ENCODE peak calls at places on chromosomes 16 and 17, in four cellular contexts. C is body of pancreas, M is testis, B is HAP-1. P is an unnamed sample.

GRCh38 chr16:17768257-17768656 is 297.5 kb upstream of the XYLT1 start:
- DNase-seq in B (no peak), C (no peak), M (no peak), P (no peak)

GRCh38 chr16:12321363-12321762 is 344.8 kb downstream of the SNX29 start:
- DNase-seq in C (no peak), B (no peak), M (peak; percentile 28), P (no peak)

GRCh38 chr16:2702438-2702825 is 17.6 kb downstream of the PRSS27 start:
- DNase-seq in M (no peak), C (no peak), B (no peak), P (no peak)

GRCh38 chr17:28427372-28427771 is 21.4 kb upstream of the SLC46A1 start:
- DNase-seq in M (no peak), B (no peak), C (no peak), P (no peak)

GRCh38 chr16:20624882-20625807 is 49.0 kb upstream of the ACSM2B start:
- DNase-seq in C (no peak), M (no peak), B (no peak), P (no peak)

GRCh38 chr17:63622571-63623390 is 564 bp downstream of the MAP3K3 start:
- DNase-seq in M (peak; percentile 64), B (peak; percentile 29), C (peak; percentile 81), P (peak; percentile 91)

GRCh38 chr17:34434065-34434464 is 71.0 kb upstream of the CCL1 start:
- DNase-seq in M (no peak), C (no peak), B (no peak), P (no peak)

GRCh38 chr17:82213251-82214011 is 789 bp upstream of the CCDC57 start:
- DNase-seq in C (peak; percentile 40), M (peak; percentile 80), B (peak; percentile 33), P (peak; percentile 81)

GRCh38 chr17:80220709-80221215 is 535 bp downstream of the SLC26A11 start:
- DNase-seq in C (peak; percentile 38), B (no peak), M (peak; percentile 45), P (no peak)

GRCh38 chr17:68061512-68062313 is 26.2 kb downstream of the KPNA2 start:
- DNase-seq in C (no peak), B (no peak), M (no peak), P (no peak)

GRCh38 chr17:43338886-43339516 is 59.8 kb upstream of the ARL4D start:
- DNase-seq in B (peak; percentile 24), C (peak; percentile 89), M (peak; percentile 89), P (peak; percentile 86)

GRCh38 chr17:44069974-44070454 is 521 bp upstream of the G6PC3 start:
- DNase-seq in C (no peak), B (no peak), M (no peak), P (no peak)

GRCh38 chr17:17963066-17963465 is 9.1 kb downstream of the TOM1L2 start:
- DNase-seq in B (no peak), M (no peak), C (no peak), P (no peak)

GRCh38 chr17:17957584-17957916 is 14.7 kb downstream of the TOM1L2 start:
- DNase-seq in B (no peak), C (no peak), M (no peak), P (peak; percentile 31)

GRCh38 chr17:17959520-17960361 is 12.5 kb downstream of the TOM1L2 start:
- DNase-seq in B (no peak), C (no peak), M (no peak), P (no peak)

GRCh38 chr17:17963694-17964436 is 8.3 kb downstream of the TOM1L2 start:
- DNase-seq in C (no peak), M (no peak), B (no peak), P (no peak)

GRCh38 chr17:17960500-17961050 is 11.6 kb downstream of the TOM1L2 start:
- DNase-seq in M (no peak), C (no peak), B (no peak), P (no peak)
- H3K4me1 ChIP-seq in M (peaks cover 36% of the 10 kb centered on the region), C (peaks cover 30% of the 10 kb centered on the region), B (peaks cover 11% of the 10 kb centered on the region), P (peaks cover 2% of the 10 kb centered on the region)

GRCh38 chr16:77807-78443 is at the start of gene MPG:
- DNase-seq in B (peak; percentile 72), C (peak; percentile 88), M (peak; percentile 83), P (peak; percentile 96)
- H3K4me1 ChIP-seq in B (peaks cover 15% of the 10 kb centered on the region), C (peaks cover 33% of the 10 kb centered on the region), M (peaks cover 29% of the 10 kb centered on the region), P (peaks cover 3% of the 10 kb centered on the region)

DNA sequence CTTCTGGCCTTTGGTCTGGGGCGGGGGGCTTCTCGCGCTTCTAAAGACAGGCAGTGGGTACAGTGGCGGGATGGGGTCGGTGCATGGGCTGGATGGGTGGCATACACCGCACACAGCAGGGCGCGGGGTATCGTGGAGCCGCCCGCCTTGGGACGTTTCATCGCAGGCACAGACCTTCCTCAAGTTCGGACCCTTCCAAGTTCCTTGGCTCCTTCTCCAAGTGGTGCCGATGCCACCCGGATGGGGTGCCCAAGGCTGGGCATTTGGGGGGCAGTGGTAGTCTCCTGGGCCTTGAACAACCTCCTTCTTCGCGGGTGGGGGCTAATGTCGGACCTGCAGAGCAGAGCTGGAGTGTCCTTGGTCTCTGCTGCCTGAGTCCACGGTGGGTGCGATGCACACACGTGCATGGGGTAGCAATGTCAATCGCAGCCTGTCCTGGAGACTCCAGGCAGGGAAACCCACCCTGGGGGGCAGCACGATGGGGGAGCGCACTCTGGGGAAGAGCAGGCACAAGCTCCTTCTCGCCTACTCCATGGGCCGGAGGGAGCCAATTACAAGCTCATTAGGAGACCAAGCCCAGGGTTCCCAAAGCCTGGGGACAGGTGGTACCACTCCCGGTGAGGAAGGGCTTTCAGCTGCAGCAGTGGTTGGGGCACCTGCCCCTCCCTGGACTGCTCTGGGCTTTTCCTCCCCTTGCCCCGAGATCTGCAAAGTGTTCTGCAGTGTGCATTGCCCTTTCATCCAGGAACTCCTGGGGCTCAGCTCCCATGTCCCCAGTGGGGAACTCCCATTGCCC is 721 bp upstream of the MTSS2 start:
- DNase-seq in C (no peak), B (no peak), M (no peak), P (peak; percentile 62)
- H3K4me1 ChIP-seq in C (peaks cover 61% of the 10 kb centered on the region), B (no peaks in the 10 kb centered on the region), M (peaks cover 44% of the 10 kb centered on the region), P (no peaks in the 10 kb centered on the region)

DNA sequence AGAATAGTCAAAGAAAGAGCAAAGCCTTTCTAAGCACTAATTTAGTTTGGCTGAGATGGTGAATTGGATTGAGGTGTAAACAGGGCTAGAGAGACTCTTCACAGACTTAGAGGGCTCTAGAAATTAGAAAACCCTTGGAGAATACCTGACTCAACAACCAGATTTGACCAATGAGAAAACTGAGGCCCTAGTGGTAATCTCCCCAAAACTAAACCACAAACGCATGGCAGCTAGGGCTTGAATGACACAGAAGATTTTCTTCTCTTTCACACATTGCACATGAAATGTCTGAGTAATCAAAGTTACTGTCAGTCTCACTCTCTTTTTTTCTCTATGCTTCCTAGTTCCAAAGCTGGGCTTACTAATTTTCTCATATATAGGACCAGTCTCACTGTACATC is 314.5 kb upstream of the KCNJ16 start:
- DNase-seq in B (no peak), C (no peak), M (no peak), P (no peak)
- H3K4me1 ChIP-seq in B (no peaks in the 10 kb centered on the region), C (no peaks in the 10 kb centered on the region), M (no peaks in the 10 kb centered on the region), P (peaks cover 3% of the 10 kb centered on the region)